ENCODE peak calls at places on chromosomes 13 and 19, in ten cellular contexts. E is HFF-Myc, C is heart left ventricle, M is upper lobe of left lung, F is GM12865, Y is OCI-LY7, B is choroid plexus epithelial cell, S is transverse colon, U is progenitor cell of endocrine pancreas, Q is fibroblast of lung. K is an unnamed sample.

GRCh38 chr13:59360108-59360507 is 803.6 kb downstream of the DIAPH3 start:
- DNase-seq in M (no peak), F (peak; percentile 48), Q (no peak), U (no peak), S (no peak), C (no peak), Y (no peak), E (no peak), B (no peak), K (no peak)

GRCh38 chr19:8307965-8308866 is at the start of gene CD320:
- DNase-seq in F (peak; percentile 94), Q (peak; percentile 86), C (peak; percentile 88), B (peak; percentile 89), Y (peak; percentile 90), E (peak; percentile 59), S (peak; percentile 92), U (peak; percentile 78), M (peak; percentile 99), K (peak; percentile 96)

GRCh38 chr13:113920606-113921306 is 53.1 kb downstream of the C13orf46 start:
- DNase-seq in C (peak; percentile 6), M (no peak), F (no peak), Y (no peak), U (no peak), S (no peak), Q (no peak), B (no peak), E (no peak), K (no peak)

GRCh38 chr13:91719033-91719432 is 320.6 kb downstream of the GPC5 start:
- DNase-seq in C (no peak), F (no peak), B (peak; percentile 15), E (no peak), Y (no peak), Q (peak; percentile 37), S (no peak), U (no peak), M (no peak), K (no peak)

GRCh38 chr13:41678320-41678719 is 221.0 kb downstream of the RGCC start:
- DNase-seq in Q (peak; percentile 81), C (no peak), U (no peak), B (peak; percentile 33), F (no peak), S (no peak), Y (no peak), M (no peak), E (no peak), K (no peak)

GRCh38 chr19:48480151-48480475 is 10.9 kb downstream of the CYTH2 start:
- DNase-seq in Q (no peak), C (peak; percentile 76), E (no peak), S (peak; percentile 57), B (peak; percentile 48), U (no peak), Y (no peak), M (peak; percentile 88), F (no peak), K (no peak)

GRCh38 chr13:75685239-75685697 is 49.1 kb downstream of the LMO7 start:
- DNase-seq in B (peak; percentile 88), F (no peak), C (no peak), Q (peak; percentile 89), U (no peak), S (no peak), Y (no peak), E (peak; percentile 64), M (no peak), K (no peak)

GRCh38 chr13:49494645-49495044 is 1.1 kb upstream of the PHF11 start:
- DNase-seq in U (no peak), Y (peak; percentile 14), B (no peak), E (no peak), C (no peak), F (no peak), S (no peak), Q (no peak), M (no peak), K (no peak)

GRCh38 chr13:73607489-73608156 is 526.6 kb downstream of the KLF12 start:
- DNase-seq in S (no peak), E (no peak), C (no peak), B (no peak), U (no peak), F (no peak), Y (no peak), M (no peak), Q (no peak), K (no peak)

GRCh38 chr19:35126624-35126959 is 8.3 kb downstream of the LGI4 start:
- DNase-seq in F (no peak), Q (no peak), B (no peak), Y (no peak), C (no peak), E (no peak), U (no peak), S (no peak), M (peak; percentile 79), K (no peak)

GRCh38 chr19:50916069-50916468 is 4.9 kb upstream of the KLK4 start:
- DNase-seq in Q (no peak), S (no peak), F (no peak), Y (no peak), M (no peak), B (no peak), U (no peak), C (no peak), E (no peak), K (no peak)

GRCh38 chr19:470701-471100 is 9.9 kb upstream of the SHC2 start:
- DNase-seq in U (no peak), F (no peak), B (no peak), S (no peak), C (no peak), Y (no peak), M (no peak), E (no peak), Q (no peak), K (no peak)

GRCh38 chr19:43362179-43362578 is 8.7 kb downstream of the CD177 start:
- DNase-seq in U (no peak), C (no peak), M (no peak), B (peak; percentile 13), Y (no peak), Q (peak; percentile 61), F (no peak), E (peak; percentile 1), S (no peak), K (no peak)

GRCh38 chr13:20306039-20306438 is 73.9 kb upstream of the GJB6 start:
- DNase-seq in B (no peak), C (no peak), U (no peak), Q (no peak), Y (no peak), E (no peak), S (no peak), F (no peak), M (no peak), K (no peak)
- TF ChIP-seq CTCF in B (no peak), C (no peak), U (no peak), Q (no peak), Y (no peak), E (no peak), S (no peak), F (no peak), M (no peak), K (no peak)

GRCh38 chr19:10820173-10820572 is 15.8 kb downstream of the TMED1 start:
- DNase-seq in S (no peak), Y (peak; percentile 34), C (no peak), B (no peak), F (no peak), Q (no peak), U (no peak), M (no peak), E (no peak), K (no peak)
- TF ChIP-seq CTCF in S (no peak), Y (peak; percentile 69), C (no peak), B (peak; percentile 57), F (no peak), Q (no peak), U (peak; percentile 22), M (no peak), E (peak; percentile 29), K (peak; percentile 14)

GRCh38 chr19:19063183-19064097 is at the start of gene SLC25A42:
- DNase-seq in U (peak; percentile 99), Q (peak; percentile 100), C (peak; percentile 100), Y (peak; percentile 99), M (peak; percentile 99), S (peak; percentile 99), E (peak; percentile 98), B (peak; percentile 100), F (peak; percentile 100), K (peak; percentile 99)

GRCh38 chr19:19061491-19061890 is 2.3 kb upstream of the SLC25A42 start:
- DNase-seq in S (no peak), U (no peak), B (no peak), M (peak; percentile 34), Y (no peak), E (no peak), F (no peak), Q (no peak), C (peak; percentile 58), K (no peak)

GRCh38 chr19:19062454-19063182 is 1.2 kb upstream of the SLC25A42 start:
- DNase-seq in S (no peak), M (no peak), E (peak; percentile 51), U (no peak), Y (peak; percentile 16), F (no peak), B (peak; percentile 29), Q (peak; percentile 61), C (no peak), K (no peak)

GRCh38 chr19:19064811-19065745 is 1.3 kb downstream of the SLC25A42 start:
- DNase-seq in E (no peak), F (peak; percentile 51), B (peak; percentile 22), M (peak; percentile 76), C (no peak), U (no peak), S (peak; percentile 36), Q (no peak), Y (peak; percentile 50), K (no peak)

DNA sequence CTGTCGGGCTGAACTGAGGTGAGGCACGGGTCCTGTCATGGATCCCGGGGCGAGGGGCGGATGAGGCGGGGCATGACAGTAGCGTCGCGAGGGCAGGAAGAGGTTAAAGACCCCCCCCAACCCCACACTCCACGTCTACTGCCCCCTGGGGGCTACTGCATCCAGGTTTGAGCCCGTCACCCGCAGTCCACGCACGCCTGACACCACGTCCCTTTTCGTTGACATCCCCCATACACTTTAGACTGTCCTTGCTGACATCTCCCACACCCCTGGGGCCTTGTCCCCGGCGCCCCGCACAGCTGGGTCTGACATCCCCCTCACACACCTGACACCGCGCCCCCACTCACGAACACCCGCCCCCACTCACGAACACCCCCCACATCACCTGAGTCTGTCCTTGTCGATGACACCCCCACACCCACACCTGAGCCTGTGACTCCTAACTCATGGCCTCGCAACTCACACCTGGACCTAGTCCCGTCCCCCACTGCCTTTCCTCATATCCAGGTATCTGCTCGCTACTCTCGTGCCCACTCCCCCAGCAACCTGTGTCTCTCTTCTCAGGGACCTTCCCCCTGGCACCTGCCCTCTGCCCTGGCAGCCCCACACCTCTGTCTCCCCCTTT is 416 bp downstream of the SLC25A42 start:
- DNase-seq in B (no peak), M (no peak), U (no peak), Q (no peak), Y (peak; percentile 78), F (peak; percentile 28), E (no peak), S (peak; percentile 27), C (peak; percentile 17), K (peak; percentile 67)
- TF ChIP-seq CTCF in B (peak; percentile 40), M (peak; percentile 24), U (peak; percentile 50), Q (no peak), Y (peak; percentile 60), F (peak; percentile 49), E (peak; percentile 16), S (peak; percentile 25), C (no peak), K (peak; percentile 28)

DNA sequence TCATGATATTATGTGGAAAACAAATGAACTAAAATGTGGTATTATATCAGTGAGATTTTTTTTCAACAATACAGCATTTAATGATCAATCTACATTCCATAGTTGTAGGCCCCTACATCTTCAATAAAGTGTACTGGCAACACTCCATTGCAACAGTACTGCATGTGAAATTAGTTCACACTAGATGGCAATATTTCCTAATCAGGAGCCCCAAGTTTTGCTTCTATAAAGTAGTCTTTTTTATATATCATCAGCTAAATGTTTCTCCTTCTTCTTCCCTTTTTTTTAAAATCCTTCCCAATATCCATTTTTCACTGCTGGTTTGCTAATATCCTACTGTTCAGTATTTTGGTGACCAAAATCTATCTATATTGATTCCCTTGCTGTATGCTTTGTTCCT is 528.3 kb upstream of the ATXN8OS start:
- DNase-seq in Q (no peak), E (no peak), C (no peak), Y (no peak), M (no peak), F (no peak), U (no peak), S (no peak), B (no peak), K (no peak)
- TF ChIP-seq CTCF in Q (no peak), E (no peak), C (no peak), Y (peak; percentile 21), M (no peak), F (peak; percentile 6), U (peak; percentile 25), S (no peak), B (no peak), K (peak; percentile 43)

K was measured in D721Med.